ENCODE peak calls at places on chromosomes 13 and 19, in seven cellular contexts. One of them, this sample, is unnamed.

GRCh38 chr19:39131255-39131755 is 5.7 kb downstream of the PAK4 start:
- DNase-seq in stomach: no peak
- DNase-seq in tibial nerve: no peak
- DNase-seq in heart left ventricle: peak
- DNase-seq in testis: no peak
- DNase-seq in NB4: no peak
- DNase-seq in adrenal gland: no peak
- DNase-seq in this sample: no peak

GRCh38 chr19:2223959-2224358 is 12.2 kb downstream of the PLEKHJ1 start:
- DNase-seq in stomach: no peak
- DNase-seq in testis: no peak
- DNase-seq in tibial nerve: no peak
- DNase-seq in heart left ventricle: no peak
- DNase-seq in adrenal gland: no peak
- DNase-seq in NB4: peak
- DNase-seq in this sample: no peak

GRCh38 chr19:43743059-43743458 is 11.7 kb downstream of the SMG9 start:
- DNase-seq in NB4: no peak
- DNase-seq in tibial nerve: no peak
- DNase-seq in heart left ventricle: no peak
- DNase-seq in testis: no peak
- DNase-seq in adrenal gland: no peak
- DNase-seq in stomach: no peak
- DNase-seq in this sample: no peak

GRCh38 chr19:32053366-32053765 is 292.0 kb upstream of the ZNF507 start:
- DNase-seq in NB4: no peak
- DNase-seq in tibial nerve: no peak
- DNase-seq in heart left ventricle: no peak
- DNase-seq in testis: no peak
- DNase-seq in stomach: no peak
- DNase-seq in adrenal gland: no peak
- DNase-seq in this sample: no peak

GRCh38 chr13:48493076-48493765 is 39.7 kb downstream of the RCBTB2 start:
- DNase-seq in NB4: peak
- DNase-seq in stomach: no peak
- DNase-seq in adrenal gland: no peak
- DNase-seq in testis: no peak
- DNase-seq in tibial nerve: no peak
- DNase-seq in heart left ventricle: no peak
- DNase-seq in this sample: no peak

GRCh38 chr13:111114362-111115050 is 604 bp upstream of the ARHGEF7 start:
- DNase-seq in adrenal gland: peak
- DNase-seq in NB4: no peak
- DNase-seq in testis: peak
- DNase-seq in heart left ventricle: peak
- DNase-seq in tibial nerve: no peak
- DNase-seq in stomach: no peak
- DNase-seq in this sample: peak

GRCh38 chr13:84649853-84650252 is 767.6 kb upstream of the SLITRK1 start:
- DNase-seq in heart left ventricle: peak
- DNase-seq in adrenal gland: no peak
- DNase-seq in tibial nerve: no peak
- DNase-seq in NB4: no peak
- DNase-seq in stomach: no peak
- DNase-seq in testis: no peak
- DNase-seq in this sample: no peak

GRCh38 chr13:25905411-25906010 is 146.3 kb downstream of the SHISA2 start:
- DNase-seq in NB4: no peak
- DNase-seq in tibial nerve: no peak
- DNase-seq in heart left ventricle: no peak
- DNase-seq in adrenal gland: peak
- DNase-seq in stomach: no peak
- DNase-seq in testis: no peak
- DNase-seq in this sample: no peak

GRCh38 chr13:32734511-32734910 is 148.3 kb downstream of the PDS5B start:
- DNase-seq in tibial nerve: no peak
- DNase-seq in testis: no peak
- DNase-seq in heart left ventricle: no peak
- DNase-seq in adrenal gland: no peak
- DNase-seq in NB4: peak
- DNase-seq in stomach: no peak
- DNase-seq in this sample: no peak

GRCh38 chr13:114230117-114230516 is 4.6 kb upstream of the CDC16 start:
- DNase-seq in NB4: peak
- DNase-seq in stomach: no peak
- DNase-seq in tibial nerve: no peak
- DNase-seq in heart left ventricle: no peak
- DNase-seq in testis: no peak
- DNase-seq in adrenal gland: no peak
- DNase-seq in this sample: no peak

GRCh38 chr19:2044709-2045500 is 6.1 kb downstream of the MKNK2 start:
- DNase-seq in tibial nerve: no peak
- DNase-seq in stomach: no peak
- DNase-seq in testis: no peak
- DNase-seq in heart left ventricle: no peak
- DNase-seq in adrenal gland: no peak
- DNase-seq in NB4: no peak
- DNase-seq in this sample: no peak

GRCh38 chr19:35766571-35767104 is 8.7 kb downstream of the PROSER3 start:
- DNase-seq in stomach: no peak
- DNase-seq in heart left ventricle: no peak
- DNase-seq in testis: no peak
- DNase-seq in adrenal gland: no peak
- DNase-seq in NB4: no peak
- DNase-seq in tibial nerve: no peak
- DNase-seq in this sample: no peak

GRCh38 chr13:28753208-28753892 is 34.6 kb upstream of the SLC46A3 start:
- DNase-seq in NB4: peak
- DNase-seq in tibial nerve: peak
- DNase-seq in stomach: peak
- DNase-seq in adrenal gland: peak
- DNase-seq in heart left ventricle: peak
- DNase-seq in testis: peak
- DNase-seq in this sample: peak

GRCh38 chr19:42067315-42067888 is 2.6 kb downstream of the GRIK5 start:
- DNase-seq in heart left ventricle: no peak
- DNase-seq in tibial nerve: no peak
- DNase-seq in stomach: no peak
- DNase-seq in adrenal gland: no peak
- DNase-seq in NB4: no peak
- DNase-seq in testis: no peak
- DNase-seq in this sample: no peak

GRCh38 chr19:12065100-12065538 is 588 bp downstream of the ZNF844 start:
- DNase-seq in NB4: peak
- DNase-seq in adrenal gland: no peak
- DNase-seq in heart left ventricle: peak
- DNase-seq in stomach: no peak
- DNase-seq in tibial nerve: no peak
- DNase-seq in testis: peak
- DNase-seq in this sample: peak

GRCh38 chr19:48724796-48725753 is 5.5 kb upstream of the MAMSTR start:
- DNase-seq in testis: peak
- DNase-seq in stomach: no peak
- DNase-seq in tibial nerve: no peak
- DNase-seq in NB4: peak
- DNase-seq in adrenal gland: peak
- DNase-seq in heart left ventricle: peak
- DNase-seq in this sample: no peak

GRCh38 chr19:4988770-4989251 is 19.9 kb downstream of the KDM4B start:
- DNase-seq in adrenal gland: peak
- DNase-seq in heart left ventricle: peak
- DNase-seq in tibial nerve: no peak
- DNase-seq in testis: no peak
- DNase-seq in NB4: no peak
- DNase-seq in stomach: no peak
- DNase-seq in this sample: no peak

GRCh38 chr13:97757807-97758206 is 195.7 kb upstream of the IPO5 start:
- DNase-seq in testis: no peak
- DNase-seq in NB4: no peak
- DNase-seq in adrenal gland: peak
- DNase-seq in heart left ventricle: no peak
- DNase-seq in stomach: no peak
- DNase-seq in tibial nerve: no peak
- DNase-seq in this sample: no peak

GRCh38 chr13:23321534-23322241 is 111.8 kb downstream of the SACS start:
- DNase-seq in adrenal gland: peak
- DNase-seq in stomach: no peak
- DNase-seq in testis: no peak
- DNase-seq in tibial nerve: no peak
- DNase-seq in heart left ventricle: peak
- DNase-seq in NB4: no peak
- DNase-seq in this sample: no peak

GRCh38 chr19:55486971-55487883 is 1.0 kb upstream of the SSC5D start:
- DNase-seq in stomach: no peak
- DNase-seq in testis: peak
- DNase-seq in tibial nerve: peak
- DNase-seq in heart left ventricle: peak
- DNase-seq in adrenal gland: peak
- DNase-seq in NB4: peak
- DNase-seq in this sample: no peak

GRCh38 chr19:2771786-2772674 is 11.0 kb downstream of the SGTA start:
- DNase-seq in tibial nerve: no peak
- DNase-seq in testis: no peak
- DNase-seq in heart left ventricle: no peak
- DNase-seq in NB4: no peak
- DNase-seq in stomach: no peak
- DNase-seq in adrenal gland: no peak
- DNase-seq in this sample: no peak

GRCh38 chr19:47107201-47107952 is 6.2 kb downstream of the ZC3H4 start:
- DNase-seq in adrenal gland: no peak
- DNase-seq in tibial nerve: no peak
- DNase-seq in NB4: peak
- DNase-seq in stomach: peak
- DNase-seq in heart left ventricle: no peak
- DNase-seq in testis: no peak
- DNase-seq in this sample: no peak
- TF ChIP-seq POLR2A in adrenal gland: no peak
- TF ChIP-seq POLR2A in tibial nerve: no peak
- TF ChIP-seq POLR2A in NB4: no peak
- TF ChIP-seq POLR2A in stomach: no peak
- TF ChIP-seq POLR2A in heart left ventricle: no peak
- TF ChIP-seq POLR2A in testis: no peak
- TF ChIP-seq POLR2A in this sample: no peak

DNA sequence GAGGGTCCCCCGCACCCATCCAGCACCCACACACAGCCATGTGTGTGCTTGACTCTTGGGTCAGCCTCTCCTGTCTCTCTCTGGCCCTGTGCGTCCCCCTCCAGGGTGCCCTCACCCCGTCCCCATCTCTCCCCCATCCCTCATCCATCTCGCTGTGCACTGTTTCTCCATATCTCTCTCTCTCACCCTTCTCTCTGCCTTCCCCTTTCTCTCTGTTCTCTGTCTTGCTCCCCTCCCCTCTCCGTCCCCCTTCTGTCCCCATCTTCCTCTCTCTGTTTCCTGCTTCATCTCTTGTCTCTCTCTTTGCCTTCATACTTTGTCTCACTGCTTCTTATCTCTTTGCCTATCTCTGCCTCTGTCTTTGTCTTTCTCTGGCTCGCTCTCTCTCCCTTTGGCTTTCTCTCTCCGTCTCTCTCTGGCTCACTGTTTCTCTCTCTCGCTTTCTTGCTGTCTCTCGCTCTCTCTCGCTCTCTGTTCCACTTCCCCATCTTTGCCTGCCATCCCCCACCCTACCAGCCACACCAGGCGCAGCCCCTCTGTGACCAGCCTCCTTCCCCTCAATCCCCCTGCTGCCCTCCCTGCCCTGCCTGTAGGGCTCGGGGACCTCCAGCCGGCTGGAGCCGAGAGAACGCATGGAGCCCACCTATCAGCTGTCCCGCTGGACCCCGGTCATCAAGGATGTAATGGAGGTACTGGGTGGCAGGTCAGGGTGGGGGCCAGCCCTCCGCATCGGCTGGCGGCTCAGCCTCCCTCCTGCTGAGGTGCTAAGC is 8.9 kb downstream of the STXBP2 start:
- DNase-seq in testis: no peak
- DNase-seq in heart left ventricle: no peak
- DNase-seq in NB4: no peak
- DNase-seq in stomach: no peak
- DNase-seq in adrenal gland: no peak
- DNase-seq in tibial nerve: no peak
- DNase-seq in this sample: no peak
- TF ChIP-seq POLR2A in testis: no peak
- TF ChIP-seq POLR2A in heart left ventricle: no peak
- TF ChIP-seq POLR2A in NB4: no peak
- TF ChIP-seq POLR2A in stomach: no peak
- TF ChIP-seq POLR2A in adrenal gland: no peak
- TF ChIP-seq POLR2A in tibial nerve: no peak
- TF ChIP-seq POLR2A in this sample: no peak

DNA sequence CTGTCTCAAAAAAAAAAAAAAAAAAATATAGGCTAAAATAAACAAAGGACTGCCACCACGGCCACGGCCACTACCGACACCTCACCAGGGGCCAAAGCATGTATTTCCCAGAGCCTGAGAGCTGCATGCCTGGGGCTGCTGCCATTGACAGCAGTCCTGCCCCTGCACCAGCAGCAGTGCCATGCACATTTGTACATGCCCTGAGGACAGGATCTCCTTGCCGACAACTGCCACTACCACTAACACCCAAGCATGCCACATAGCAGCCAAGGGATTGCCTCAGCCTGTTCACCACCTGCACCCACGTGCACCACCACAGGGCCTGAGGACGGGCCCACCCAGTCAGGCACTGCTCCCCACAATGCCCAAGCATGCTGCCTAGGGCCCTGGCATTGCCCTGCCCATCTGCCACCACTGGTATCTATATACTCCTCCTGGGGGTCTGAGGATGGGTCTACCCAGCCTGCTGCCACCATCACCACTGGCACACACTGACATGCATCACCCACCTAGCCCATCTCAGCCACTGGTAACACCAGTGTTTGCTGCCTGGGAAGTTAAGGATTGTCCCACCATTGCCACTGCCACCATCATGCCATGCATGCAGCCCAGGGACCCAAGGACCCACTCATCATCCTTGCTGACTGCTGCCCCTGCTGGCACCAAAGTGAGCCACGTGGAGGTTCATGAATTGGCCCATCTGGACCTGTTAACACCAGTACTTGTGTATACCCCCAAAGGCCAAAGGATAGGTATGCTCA is 10.6 kb upstream of the NUP62 start:
- DNase-seq in tibial nerve: no peak
- DNase-seq in heart left ventricle: no peak
- DNase-seq in testis: no peak
- DNase-seq in stomach: no peak
- DNase-seq in adrenal gland: no peak
- DNase-seq in NB4: no peak
- DNase-seq in this sample: no peak
- TF ChIP-seq POLR2A in tibial nerve: no peak
- TF ChIP-seq POLR2A in heart left ventricle: no peak
- TF ChIP-seq POLR2A in testis: no peak
- TF ChIP-seq POLR2A in stomach: no peak
- TF ChIP-seq POLR2A in adrenal gland: no peak
- TF ChIP-seq POLR2A in NB4: no peak
- TF ChIP-seq POLR2A in this sample: no peak

DNA sequence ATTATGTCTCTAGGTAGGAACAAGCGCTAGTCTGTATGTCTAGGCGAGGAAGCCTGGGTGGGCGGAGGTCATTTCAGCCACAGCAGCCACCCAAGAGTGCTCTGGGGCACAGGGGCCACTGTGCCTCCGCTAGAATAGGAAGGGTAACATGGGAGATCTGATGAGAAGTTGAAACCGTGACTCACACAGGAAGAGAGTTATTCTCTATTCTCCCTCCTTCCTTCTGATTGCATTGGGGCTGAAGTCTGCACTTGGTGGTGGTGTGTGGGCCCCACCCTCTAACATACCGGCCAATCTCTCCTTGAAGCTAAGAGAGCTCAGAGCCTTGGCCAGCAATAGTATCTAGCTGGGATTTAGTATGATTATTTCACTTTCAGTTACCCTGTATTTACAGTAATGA is 20.3 kb upstream of the GGACT start:
- DNase-seq in heart left ventricle: no peak
- DNase-seq in tibial nerve: no peak
- DNase-seq in adrenal gland: no peak
- DNase-seq in NB4: peak
- DNase-seq in testis: no peak
- DNase-seq in stomach: no peak
- DNase-seq in this sample: no peak
- TF ChIP-seq POLR2A in heart left ventricle: no peak
- TF ChIP-seq POLR2A in tibial nerve: no peak
- TF ChIP-seq POLR2A in adrenal gland: no peak
- TF ChIP-seq POLR2A in NB4: no peak
- TF ChIP-seq POLR2A in testis: no peak
- TF ChIP-seq POLR2A in stomach: no peak
- TF ChIP-seq POLR2A in this sample: no peak

This sample was measured in prostate gland.